ENCODE peak calls at places on chromosomes 6 and 20, in five cellular contexts. N is fibroblast of lung, W is pancreas, P is GM06990, F is left lung. S is an unnamed sample.

GRCh38 chr6:46690126-46690525 is 2.4 kb downstream of the TDRD6 start:
- DNase-seq in P (no peak), N (no peak), W (no peak), F (no peak), S (no peak)

GRCh38 chr6:5260111-5260620 is 584 bp downstream of the LYRM4 start:
- DNase-seq in F (peak; percentile 86), W (peak; percentile 70), P (peak; percentile 72), N (peak; percentile 55), S (peak; percentile 57)

GRCh38 chr6:61809004-61809595 is 476.9 kb downstream of the KHDRBS2 start:
- DNase-seq in N (no peak), P (no peak), W (no peak), F (no peak), S (no peak)

GRCh38 chr6:62974452-62974851 is 236.8 kb upstream of the FKBP1C start:
- DNase-seq in N (no peak), F (no peak), P (no peak), W (no peak), S (no peak)

GRCh38 chr20:6612615-6612917 is 154.9 kb upstream of the BMP2 start:
- DNase-seq in P (no peak), F (no peak), N (no peak), W (no peak), S (no peak)

GRCh38 chr6:37049990-37050853 is 44.8 kb downstream of the FGD2 start:
- DNase-seq in N (no peak), P (peak; percentile 71), W (peak; percentile 62), F (peak; percentile 96), S (no peak)

GRCh38 chr6:115613488-115613887 is 447.2 kb downstream of the FRK start:
- DNase-seq in N (peak; percentile 92), F (no peak), W (no peak), P (no peak), S (no peak)

GRCh38 chr20:53840462-53841000 is 229.9 kb downstream of the BCAS1 start:
- DNase-seq in P (no peak), W (no peak), N (no peak), F (no peak), S (no peak)

GRCh38 chr6:30260036-30260504 is 46.9 kb upstream of the TRIM26 start:
- DNase-seq in F (peak; percentile 78), N (no peak), P (no peak), W (no peak), S (no peak)

GRCh38 chr6:28794175-28795002 is 129.4 kb downstream of the TRIM27 start:
- DNase-seq in W (no peak), F (no peak), N (peak; percentile 44), P (no peak), S (peak; percentile 29)

GRCh38 chr20:37995856-37996625 is 37.2 kb downstream of the TTI1 start:
- DNase-seq in F (no peak), P (no peak), W (no peak), N (no peak), S (no peak)

GRCh38 chr20:18191336-18191735 is 53.7 kb downstream of the KAT14 start:
- DNase-seq in F (no peak), W (no peak), P (no peak), N (no peak), S (no peak)

GRCh38 chr20:61757678-61758555 is 307.8 kb downstream of the TAF4 start:
- DNase-seq in N (peak; percentile 81), F (no peak), W (no peak), P (no peak), S (no peak)

GRCh38 chr6:70099732-70100131 is 203.2 kb downstream of the COL9A1 start:
- DNase-seq in F (no peak), W (no peak), N (no peak), P (no peak), S (no peak)

DNA sequence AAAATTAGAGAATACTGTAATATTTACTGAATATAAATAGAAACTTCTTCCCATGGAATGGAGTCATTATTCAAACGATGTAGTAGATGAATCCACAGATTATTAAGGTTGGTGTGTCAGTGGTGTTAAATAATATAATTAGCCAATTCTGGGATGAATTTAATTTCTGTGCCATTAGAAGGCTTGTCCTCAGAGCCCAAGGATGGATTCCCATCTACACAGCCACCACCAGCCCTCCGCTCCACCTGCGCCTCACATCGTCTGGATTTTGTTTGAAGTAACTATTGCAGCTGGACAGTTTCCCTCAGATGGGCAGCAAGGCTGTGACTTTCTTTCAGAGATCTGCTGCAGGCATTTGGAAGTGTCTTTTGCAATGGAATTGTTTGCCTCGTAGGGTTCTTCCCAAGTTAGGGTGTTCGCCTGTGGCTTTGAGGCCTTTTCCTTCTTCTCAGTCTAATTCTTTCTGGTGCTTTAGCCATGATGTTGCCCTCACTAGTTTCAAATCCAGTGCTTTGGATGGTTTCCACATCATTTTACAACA is 104.7 kb downstream of the AIG1 start:
- DNase-seq in F (no peak), W (no peak), N (no peak), P (no peak), S (no peak)
- H3K4me3 ChIP-seq in F (no peak overlapping the region), W (no peak overlapping the region), N (no peak overlapping the region), P (no peak overlapping the region), S (no peak overlapping the region)

GRCh38 chr6:50818673-50819072 is at the start of gene TFAP2B:
- DNase-seq in F (no peak), P (no peak), W (no peak), N (no peak), S (no peak)
- H3K4me3 ChIP-seq in F (no peak within 1 kb of the TSS), P (peak within 1 kb of the TSS; percentile 17), W (no peak within 1 kb of the TSS), N (no peak within 1 kb of the TSS), S (no peak within 1 kb of the TSS)

DNA sequence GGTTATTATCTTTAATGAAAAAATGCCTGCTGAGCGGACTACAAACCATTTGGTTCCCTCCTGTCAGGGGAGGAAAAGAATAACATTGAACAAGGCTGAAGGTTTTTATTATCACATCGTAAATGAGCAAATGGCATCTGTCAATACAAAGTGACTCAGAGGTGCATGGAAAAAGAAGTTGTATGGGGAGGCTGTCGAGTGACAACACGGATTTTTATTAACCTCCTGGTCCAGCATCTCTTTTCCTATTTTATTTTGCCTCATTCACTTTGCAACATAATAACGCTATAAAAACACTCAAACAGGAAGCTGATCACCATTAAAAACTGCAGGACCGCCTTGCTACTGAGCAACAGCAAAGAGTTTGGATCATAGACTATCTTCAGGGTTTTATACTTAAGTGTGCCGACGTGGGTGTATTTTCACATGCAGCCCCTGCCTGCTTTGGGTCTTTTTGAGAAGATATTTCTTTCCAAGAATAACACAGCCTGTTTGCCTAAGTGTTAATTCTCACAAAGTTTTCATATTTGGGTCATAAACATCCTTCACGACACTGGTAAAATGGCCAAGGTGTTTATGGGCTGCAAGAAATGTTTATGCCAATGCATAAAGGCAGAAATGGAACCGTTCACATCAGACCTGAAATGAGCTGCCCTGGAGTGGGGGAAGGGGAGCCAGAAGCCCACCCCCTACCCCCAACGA is 132.1 kb upstream of the SALL4 start:
- DNase-seq in F (no peak), W (no peak), N (no peak), P (no peak), S (peak; percentile 81)
- H3K4me3 ChIP-seq in F (no peak overlapping the region), W (no peak overlapping the region), N (no peak overlapping the region), P (no peak overlapping the region), S (no peak overlapping the region)

GRCh38 chr6:41470341-41471063 is 75.7 kb upstream of the FOXP4 start:
- DNase-seq in F (peak; percentile 87), P (no peak), N (peak; percentile 62), W (no peak), S (no peak)
- H3K4me3 ChIP-seq in F (peak overlapping the region; percentile 21), P (no peak overlapping the region), N (no peak overlapping the region), W (no peak overlapping the region), S (no peak overlapping the region)

DNA sequence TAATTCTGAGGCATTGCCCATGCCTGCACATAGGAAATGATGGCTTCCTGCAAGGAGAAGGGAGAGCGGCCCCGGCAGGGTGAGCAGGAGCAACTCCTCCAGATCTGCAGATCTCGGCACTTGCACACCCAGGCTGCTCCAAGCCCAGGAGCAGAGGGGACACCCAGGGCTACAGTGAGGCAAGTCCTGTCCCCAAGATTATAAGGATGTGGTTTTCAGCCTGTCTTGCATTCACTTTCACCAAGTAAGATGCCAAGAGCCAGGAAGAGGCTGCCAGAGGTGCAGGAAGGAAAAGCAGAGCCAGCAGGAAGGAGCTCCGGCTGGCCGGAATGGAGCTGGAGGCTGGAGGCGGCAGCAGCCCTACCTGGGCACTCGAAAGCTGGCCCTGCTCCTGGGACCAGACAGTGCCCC is 177.4 kb upstream of the CST7 start:
- DNase-seq in F (peak; percentile 70), P (no peak), N (no peak), W (peak; percentile 4), S (no peak)
- H3K4me3 ChIP-seq in F (no peak overlapping the region), P (no peak overlapping the region), N (no peak overlapping the region), W (no peak overlapping the region), S (no peak overlapping the region)

GRCh38 chr20:50929299-50930138 is 1.7 kb downstream of the ADNP start:
- DNase-seq in P (peak; percentile 78), N (peak; percentile 94), W (peak; percentile 92), F (peak; percentile 86), S (peak; percentile 92)

GRCh38 chr20:50931306-50932015 is at the start of gene ADNP:
- DNase-seq in N (peak; percentile 95), W (peak; percentile 92), P (peak; percentile 96), F (peak; percentile 93), S (peak; percentile 95)

GRCh38 chr20:50930139-50931047 is 844 bp downstream of the ADNP start:
- DNase-seq in P (peak; percentile 47), W (peak; percentile 25), N (no peak), F (peak; percentile 85), S (no peak)

GRCh38 chr20:50931048-50931305 is 260 bp downstream of the ADNP start:
- DNase-seq in N (no peak), W (no peak), F (peak; percentile 84), P (no peak), S (no peak)

DNA sequence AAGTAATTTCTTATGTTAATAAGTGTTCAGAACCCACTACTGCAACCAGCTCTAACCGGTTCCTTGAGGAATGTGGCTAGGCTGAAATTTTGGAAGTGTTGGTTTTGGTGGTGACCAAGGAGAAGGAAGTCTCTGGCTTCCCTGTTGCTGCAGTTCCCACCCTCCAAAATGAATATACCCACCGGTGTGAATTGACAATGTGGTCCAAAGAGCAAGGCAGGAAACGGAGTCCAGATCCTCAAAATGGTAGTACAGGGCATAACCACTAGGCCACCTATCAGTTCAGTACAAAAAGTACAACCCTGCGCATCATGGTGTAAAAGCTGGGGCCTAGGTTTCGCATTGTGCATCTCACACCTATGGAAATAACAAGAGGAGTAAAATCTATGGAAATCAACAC is 2.8 kb downstream of the ADNP start:
- DNase-seq in P (no peak), N (no peak), F (no peak), W (no peak), S (no peak)
- H3K4me3 ChIP-seq in P (peak overlapping the region; percentile 85), N (peak overlapping the region; percentile 34), F (peak overlapping the region; percentile 80), W (no peak overlapping the region), S (peak overlapping the region; percentile 90)